ENCODE peak calls at places on chromosomes 16 and 17, in four cellular contexts. Y, T, C and R are unnamed samples.
A peak's percentile ranks its signal among the peaks of the same experiment; 100 is the strongest.

GRCh38 chr17:38725066-38725465 is 5.1 kb upstream of the CISD3 start:
- DNase-seq in C (no peak), T (no peak), Y (no peak), R (no peak)

GRCh38 chr17:28010406-28010805 is 32.1 kb upstream of the NLK start:
- DNase-seq in T (no peak), Y (no peak), C (no peak), R (no peak)

GRCh38 chr17:83054518-83055125 is 24.8 kb upstream of the METRNL start:
- DNase-seq in Y (peak; percentile 67), T (no peak), C (no peak), R (no peak)

GRCh38 chr16:86171329-86171728 is 272.4 kb downstream of the IRF8 start:
- DNase-seq in T (peak; percentile 10), Y (no peak), C (peak; percentile 71), R (no peak)

GRCh38 chr16:4676826-4677225 is 16.5 kb upstream of the NUDT16L1 start:
- DNase-seq in T (no peak), Y (peak; percentile 89), C (no peak), R (no peak)

GRCh38 chr17:33968350-33969044 is 286.6 kb upstream of the CCL2 start:
- DNase-seq in C (no peak), T (no peak), Y (no peak), R (no peak)

GRCh38 chr17:7173687-7174602 is 5.2 kb downstream of the ASGR1 start:
- DNase-seq in Y (peak; percentile 85), T (no peak), C (peak; percentile 38), R (no peak)

GRCh38 chr16:30775381-30776099 is 11.5 kb downstream of the ZNF629 start:
- DNase-seq in Y (peak; percentile 92), T (peak; percentile 79), C (peak; percentile 82), R (peak; percentile 67)

GRCh38 chr17:49327835-49328784 is 33.9 kb downstream of the ZNF652 start:
- DNase-seq in Y (no peak), T (no peak), C (peak; percentile 42), R (no peak)

GRCh38 chr17:5508855-5509254 is 22.5 kb downstream of the MIS12 start:
- DNase-seq in Y (no peak), C (no peak), T (peak; percentile 39), R (no peak)

GRCh38 chr16:78307824-78308528 is 208.5 kb downstream of the WWOX start:
- DNase-seq in Y (no peak), C (no peak), T (no peak), R (no peak)

GRCh38 chr16:9713907-9714306 is 468.3 kb downstream of the GRIN2A start:
- DNase-seq in C (no peak), Y (no peak), T (no peak), R (no peak)

GRCh38 chr17:48577946-48578615 is at the start of gene HOXB4:
- DNase-seq in T (no peak), C (peak; percentile 77), Y (peak; percentile 91), R (no peak)

GRCh38 chr16:71681360-71681759 is 43.1 kb downstream of the PHLPP2 start:
- DNase-seq in C (no peak), Y (no peak), T (no peak), R (no peak)

GRCh38 chr16:21626659-21627277 is 25.6 kb downstream of the IGSF6 start:
- DNase-seq in C (peak; percentile 98), Y (no peak), T (peak; percentile 97), R (peak; percentile 92)

GRCh38 chr16:4882633-4883285 is 35.5 kb downstream of the UBN1 start:
- DNase-seq in C (peak; percentile 59), T (peak; percentile 35), Y (no peak), R (no peak)

GRCh38 chr17:50957600-50958575 is 91.7 kb upstream of the TOB1 start:
- DNase-seq in C (no peak), T (no peak), Y (no peak), R (no peak)

GRCh38 chr17:47324224-47325020 is 667 bp downstream of the EFCAB13 start:
- DNase-seq in Y (peak; percentile 84), T (peak; percentile 31), C (peak; percentile 52), R (no peak)

GRCh38 chr17:48755346-48755745 is 26.8 kb upstream of the HOXB13 start:
- DNase-seq in C (no peak), Y (no peak), T (no peak), R (no peak)

GRCh38 chr17:64641499-64641898 is 20.6 kb downstream of the SMURF2 start:
- DNase-seq in Y (no peak), T (peak; percentile 91), C (peak; percentile 94), R (peak; percentile 52)

GRCh38 chr17:38550661-38551060 is 55.1 kb downstream of the SRCIN1 start:
- DNase-seq in Y (no peak), T (peak; percentile 26), C (peak; percentile 78), R (no peak)

GRCh38 chr16:1075546-1075945 is 3.0 kb downstream of the SSTR5 start:
- DNase-seq in Y (no peak), C (no peak), T (no peak), R (no peak)

GRCh38 chr16:80997139-80997798 is 9.4 kb downstream of the CMC2 start:
- DNase-seq in Y (no peak), T (no peak), C (peak; percentile 11), R (no peak)

GRCh38 chr17:64001763-64002529 is 3.8 kb downstream of the PRR29 start:
- DNase-seq in Y (peak; percentile 84), C (peak; percentile 75), T (no peak), R (no peak)

GRCh38 chr17:17019891-17020456 is 22.3 kb upstream of the MPRIP start:
- DNase-seq in T (no peak), Y (peak; percentile 52), C (no peak), R (no peak)

GRCh38 chr16:10936585-10936984 is 5.7 kb downstream of the DEXI start:
- DNase-seq in T (no peak), Y (peak; percentile 66), C (no peak), R (no peak)

GRCh38 chr17:7834554-7834890 is 505 bp downstream of the KDM6B start:
- DNase-seq in T (peak; percentile 46), C (no peak), Y (peak; percentile 94), R (no peak)

GRCh38 chr16:3637371-3637923 is 17.0 kb upstream of the DNASE1 start:
- DNase-seq in C (no peak), T (no peak), Y (peak; percentile 54), R (no peak)

GRCh38 chr17:48624118-48624517 is 2.0 kb downstream of the HOXB9 start:
- DNase-seq in Y (no peak), T (no peak), C (no peak), R (no peak)

GRCh38 chr17:77645441-77646430 is 312.8 kb upstream of the TNRC6C start:
- DNase-seq in Y (peak; percentile 50), T (peak; percentile 24), C (no peak), R (no peak)

GRCh38 chr17:962650-963049 is 16.9 kb downstream of the NXN start:
- DNase-seq in T (no peak), C (no peak), Y (no peak), R (no peak)

GRCh38 chr17:66831383-66832220 is 3.3 kb upstream of the CACNG5 start:
- DNase-seq in C (no peak), Y (no peak), T (no peak), R (no peak)

GRCh38 chr17:20010099-20010863 is 1.1 kb downstream of the SPECC1 start:
- DNase-seq in C (peak; percentile 61), Y (no peak), T (peak; percentile 61), R (no peak)

GRCh38 chr16:26985100-26986065 is 81.3 kb upstream of the C16orf82 start:
- DNase-seq in T (no peak), C (no peak), Y (no peak), R (no peak)

GRCh38 chr17:17151962-17152361 is 54.2 kb downstream of the PLD6 start:
- DNase-seq in T (peak; percentile 95), C (peak; percentile 96), Y (peak; percentile 84), R (peak; percentile 79)

DNA sequence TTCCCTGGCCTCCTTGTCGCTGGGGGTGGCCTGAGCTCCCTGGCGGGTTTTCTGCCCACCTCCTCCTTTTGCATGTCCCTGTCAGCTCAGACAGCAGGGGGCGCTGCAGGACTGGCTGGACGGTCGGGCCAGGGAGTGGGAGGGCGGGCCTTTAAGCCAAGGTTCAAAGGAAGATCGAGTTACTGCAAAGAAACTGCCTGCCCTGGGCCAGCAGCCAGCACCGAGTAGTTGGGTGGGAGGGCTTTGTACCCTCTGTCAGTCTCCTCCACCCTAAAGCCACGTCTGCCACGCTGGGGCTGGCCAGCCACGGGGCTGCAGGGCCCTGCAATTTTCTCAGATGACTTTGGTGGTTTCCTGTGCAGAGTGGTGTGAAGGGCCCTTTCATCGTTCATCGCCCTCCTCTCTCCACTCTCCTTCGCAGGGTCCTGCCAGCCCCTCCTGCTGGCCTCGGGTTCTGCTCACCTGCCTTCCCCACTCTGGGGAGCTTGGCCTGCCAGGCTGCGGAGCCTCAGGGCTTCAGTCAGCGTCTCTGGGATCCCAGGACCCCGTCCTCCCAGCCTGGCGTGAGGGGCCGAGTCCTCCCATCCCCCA is 12.3 kb downstream of the GPR142 start:
- DNase-seq in Y (peak; percentile 97), T (peak; percentile 33), C (peak; percentile 74), R (peak; percentile 21)
- TF ChIP-seq CTCF in Y (peak; percentile 96), T (peak; percentile 76), C (peak; percentile 83), R (peak; percentile 82)

GRCh38 chr16:75109732-75110243 is 6.8 kb downstream of the LDHD start:
- DNase-seq in Y (peak; percentile 79), C (no peak), T (no peak), R (no peak)

GRCh38 chr16:75106351-75107274 is 10.0 kb downstream of the LDHD start:
- DNase-seq in C (no peak), T (no peak), Y (peak; percentile 70), R (no peak)

GRCh38 chr16:75110637-75111513 is 5.7 kb downstream of the LDHD start:
- DNase-seq in T (peak; percentile 85), Y (peak; percentile 94), C (peak; percentile 89), R (peak; percentile 70)

GRCh38 chr16:75107505-75107904 is 9.1 kb downstream of the LDHD start:
- DNase-seq in T (no peak), C (no peak), Y (peak; percentile 69), R (no peak)

GRCh38 chr16:75108792-75109731 is 7.5 kb downstream of the LDHD start:
- DNase-seq in Y (peak; percentile 87), T (peak; percentile 91), C (peak; percentile 95), R (peak; percentile 81)
- H3K4me3 ChIP-seq in Y (no peak overlapping the region), T (no peak overlapping the region), C (no peak overlapping the region), R (no peak overlapping the region)

GRCh38 chr16:87570938-87571867 is 31.1 kb upstream of the JPH3 start:
- DNase-seq in Y (no peak), C (peak; percentile 40), T (peak; percentile 48), R (no peak)
- TF ChIP-seq CTCF in Y (peak; percentile 41), C (peak; percentile 40), T (peak; percentile 47), R (peak; percentile 31)

DNA sequence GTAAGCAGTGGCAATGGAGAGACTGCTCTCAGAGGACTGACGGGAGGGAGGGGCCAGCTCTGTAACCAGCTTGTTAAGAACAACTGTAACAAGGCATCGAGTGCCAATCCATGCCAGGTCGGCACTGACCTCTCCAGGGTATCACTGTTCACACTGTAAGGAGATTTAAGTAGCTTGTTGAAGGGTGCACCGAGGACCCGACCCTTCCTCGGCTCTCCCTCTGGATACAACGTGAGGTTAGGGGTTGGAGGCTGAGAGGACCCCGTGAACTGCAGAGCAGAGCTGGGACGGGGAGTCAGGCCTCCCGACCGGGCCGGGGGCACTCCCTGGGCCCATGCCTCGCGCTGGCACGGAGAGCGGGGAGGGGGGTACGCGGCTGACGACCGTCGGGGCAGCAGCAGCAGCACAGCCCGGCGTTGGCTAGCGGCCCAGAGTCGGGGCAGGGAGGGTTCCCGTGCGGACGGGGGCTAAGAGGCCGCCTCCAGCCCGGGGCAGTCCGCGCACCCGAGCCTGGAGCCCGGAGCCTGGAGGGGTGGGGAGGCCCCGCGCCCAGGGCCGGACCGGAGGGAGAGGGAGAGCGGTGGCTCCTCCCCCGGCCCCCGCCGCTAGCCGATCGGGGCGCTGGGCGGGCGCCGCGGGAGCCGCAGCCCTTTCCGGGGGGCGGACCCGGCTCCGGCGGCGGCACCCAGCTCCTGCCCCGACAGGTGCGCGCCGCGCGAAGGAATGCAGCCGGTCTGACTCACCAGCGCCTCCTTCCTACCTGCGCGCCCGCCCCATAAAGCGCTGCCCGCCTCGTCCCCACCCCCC is at the start of gene ITGB4:
- DNase-seq in C (no peak), Y (peak; percentile 91), T (no peak), R (no peak)
- H3K4me3 ChIP-seq in C (no peak within 1 kb of the TSS), Y (peak within 1 kb of the TSS; percentile 53), T (no peak within 1 kb of the TSS), R (peak within 1 kb of the TSS; percentile 16)